ENCODE peak calls at places on chromosome 20, in eight cellular contexts. One of them, this sample, is unnamed.

GRCh38 chr20:34302723-34303528 is at the start of gene AHCY:
- DNase-seq in EH: peak
- DNase-seq in NCI-H748 treated with DMSO at 0.1 percent for 48 hours: peak
- DNase-seq in left lung: peak
- DNase-seq in GM12864: peak
- DNase-seq in LHCN-M2: peak
- DNase-seq in stimulated activated CD4-positive, alpha-beta T cell treated with anti-CD3 and anti-CD28 coated beads, Interleukin-1b, Interleukin-23, amount 100 ng/mL, for 1 hour: peak
- DNase-seq in NCI-H1436 treated with DMSO at 0.1 percent for 48 hours: peak
- DNase-seq in this sample: peak

GRCh38 chr20:10185741-10186558 is 32.7 kb upstream of the SNAP25 start:
- DNase-seq in LHCN-M2: no peak
- DNase-seq in stimulated activated CD4-positive, alpha-beta T cell treated with anti-CD3 and anti-CD28 coated beads, Interleukin-1b, Interleukin-23, amount 100 ng/mL, for 1 hour: no peak
- DNase-seq in left lung: no peak
- DNase-seq in NCI-H748 treated with DMSO at 0.1 percent for 48 hours: peak
- DNase-seq in EH: no peak
- DNase-seq in GM12864: no peak
- DNase-seq in NCI-H1436 treated with DMSO at 0.1 percent for 48 hours: no peak
- DNase-seq in this sample: peak

GRCh38 chr20:49345538-49345937 is 67.7 kb upstream of the ZNFX1 start:
- DNase-seq in NCI-H1436 treated with DMSO at 0.1 percent for 48 hours: no peak
- DNase-seq in EH: peak
- DNase-seq in stimulated activated CD4-positive, alpha-beta T cell treated with anti-CD3 and anti-CD28 coated beads, Interleukin-1b, Interleukin-23, amount 100 ng/mL, for 1 hour: no peak
- DNase-seq in left lung: no peak
- DNase-seq in NCI-H748 treated with DMSO at 0.1 percent for 48 hours: no peak
- DNase-seq in LHCN-M2: peak
- DNase-seq in GM12864: no peak
- DNase-seq in this sample: peak

GRCh38 chr20:45946149-45946970 is 11.9 kb downstream of the PCIF1 start:
- DNase-seq in LHCN-M2: peak
- DNase-seq in stimulated activated CD4-positive, alpha-beta T cell treated with anti-CD3 and anti-CD28 coated beads, Interleukin-1b, Interleukin-23, amount 100 ng/mL, for 1 hour: no peak
- DNase-seq in EH: peak
- DNase-seq in NCI-H748 treated with DMSO at 0.1 percent for 48 hours: no peak
- DNase-seq in GM12864: no peak
- DNase-seq in left lung: peak
- DNase-seq in NCI-H1436 treated with DMSO at 0.1 percent for 48 hours: no peak
- DNase-seq in this sample: no peak

GRCh38 chr20:103456-103855 is 16.0 kb downstream of the DEFB125 start:
- DNase-seq in left lung: no peak
- DNase-seq in stimulated activated CD4-positive, alpha-beta T cell treated with anti-CD3 and anti-CD28 coated beads, Interleukin-1b, Interleukin-23, amount 100 ng/mL, for 1 hour: no peak
- DNase-seq in NCI-H1436 treated with DMSO at 0.1 percent for 48 hours: no peak
- DNase-seq in NCI-H748 treated with DMSO at 0.1 percent for 48 hours: no peak
- DNase-seq in EH: no peak
- DNase-seq in GM12864: no peak
- DNase-seq in LHCN-M2: no peak
- DNase-seq in this sample: no peak

GRCh38 chr20:50126662-50127061 is 13.7 kb upstream of the UBE2V1 start:
- DNase-seq in NCI-H1436 treated with DMSO at 0.1 percent for 48 hours: no peak
- DNase-seq in left lung: no peak
- DNase-seq in stimulated activated CD4-positive, alpha-beta T cell treated with anti-CD3 and anti-CD28 coated beads, Interleukin-1b, Interleukin-23, amount 100 ng/mL, for 1 hour: no peak
- DNase-seq in LHCN-M2: no peak
- DNase-seq in EH: no peak
- DNase-seq in NCI-H748 treated with DMSO at 0.1 percent for 48 hours: no peak
- DNase-seq in GM12864: no peak
- DNase-seq in this sample: no peak

GRCh38 chr20:4151991-4152695 is 136.8 kb upstream of the RNF24 start:
- DNase-seq in NCI-H748 treated with DMSO at 0.1 percent for 48 hours: no peak
- DNase-seq in left lung: no peak
- DNase-seq in EH: peak
- DNase-seq in GM12864: no peak
- DNase-seq in stimulated activated CD4-positive, alpha-beta T cell treated with anti-CD3 and anti-CD28 coated beads, Interleukin-1b, Interleukin-23, amount 100 ng/mL, for 1 hour: no peak
- DNase-seq in NCI-H1436 treated with DMSO at 0.1 percent for 48 hours: no peak
- DNase-seq in LHCN-M2: peak
- DNase-seq in this sample: peak

GRCh38 chr20:41534842-41535241 is 83.3 kb downstream of the CHD6 start:
- DNase-seq in LHCN-M2: peak
- DNase-seq in NCI-H748 treated with DMSO at 0.1 percent for 48 hours: no peak
- DNase-seq in EH: peak
- DNase-seq in GM12864: no peak
- DNase-seq in NCI-H1436 treated with DMSO at 0.1 percent for 48 hours: no peak
- DNase-seq in left lung: no peak
- DNase-seq in stimulated activated CD4-positive, alpha-beta T cell treated with anti-CD3 and anti-CD28 coated beads, Interleukin-1b, Interleukin-23, amount 100 ng/mL, for 1 hour: no peak
- DNase-seq in this sample: no peak

GRCh38 chr20:43571771-43572170 is 12.9 kb downstream of the SGK2 start:
- DNase-seq in LHCN-M2: no peak
- DNase-seq in left lung: no peak
- DNase-seq in NCI-H1436 treated with DMSO at 0.1 percent for 48 hours: no peak
- DNase-seq in GM12864: no peak
- DNase-seq in EH: no peak
- DNase-seq in NCI-H748 treated with DMSO at 0.1 percent for 48 hours: no peak
- DNase-seq in stimulated activated CD4-positive, alpha-beta T cell treated with anti-CD3 and anti-CD28 coated beads, Interleukin-1b, Interleukin-23, amount 100 ng/mL, for 1 hour: no peak
- DNase-seq in this sample: no peak

GRCh38 chr20:64188682-64189529 is 24.7 kb downstream of the MYT1 start:
- DNase-seq in NCI-H1436 treated with DMSO at 0.1 percent for 48 hours: peak
- DNase-seq in EH: peak
- DNase-seq in GM12864: no peak
- DNase-seq in LHCN-M2: peak
- DNase-seq in left lung: no peak
- DNase-seq in NCI-H748 treated with DMSO at 0.1 percent for 48 hours: peak
- DNase-seq in stimulated activated CD4-positive, alpha-beta T cell treated with anti-CD3 and anti-CD28 coated beads, Interleukin-1b, Interleukin-23, amount 100 ng/mL, for 1 hour: no peak
- DNase-seq in this sample: peak

GRCh38 chr20:7411075-7411474 is 529.2 kb downstream of the HAO1 start:
- DNase-seq in EH: no peak
- DNase-seq in GM12864: no peak
- DNase-seq in LHCN-M2: peak
- DNase-seq in stimulated activated CD4-positive, alpha-beta T cell treated with anti-CD3 and anti-CD28 coated beads, Interleukin-1b, Interleukin-23, amount 100 ng/mL, for 1 hour: no peak
- DNase-seq in NCI-H748 treated with DMSO at 0.1 percent for 48 hours: no peak
- DNase-seq in NCI-H1436 treated with DMSO at 0.1 percent for 48 hours: no peak
- DNase-seq in left lung: no peak
- DNase-seq in this sample: no peak

GRCh38 chr20:16215056-16215455 is 358.2 kb downstream of the KIF16B start:
- DNase-seq in EH: no peak
- DNase-seq in GM12864: no peak
- DNase-seq in NCI-H748 treated with DMSO at 0.1 percent for 48 hours: no peak
- DNase-seq in NCI-H1436 treated with DMSO at 0.1 percent for 48 hours: no peak
- DNase-seq in stimulated activated CD4-positive, alpha-beta T cell treated with anti-CD3 and anti-CD28 coated beads, Interleukin-1b, Interleukin-23, amount 100 ng/mL, for 1 hour: no peak
- DNase-seq in left lung: no peak
- DNase-seq in LHCN-M2: no peak
- DNase-seq in this sample: no peak

GRCh38 chr20:7772376-7772775 is 167.9 kb downstream of the HAO1 start:
- DNase-seq in stimulated activated CD4-positive, alpha-beta T cell treated with anti-CD3 and anti-CD28 coated beads, Interleukin-1b, Interleukin-23, amount 100 ng/mL, for 1 hour: no peak
- DNase-seq in GM12864: no peak
- DNase-seq in NCI-H1436 treated with DMSO at 0.1 percent for 48 hours: no peak
- DNase-seq in NCI-H748 treated with DMSO at 0.1 percent for 48 hours: no peak
- DNase-seq in LHCN-M2: peak
- DNase-seq in EH: peak
- DNase-seq in left lung: no peak
- DNase-seq in this sample: no peak

GRCh38 chr20:62617711-62618483 is 24.4 kb upstream of the SLCO4A1 start:
- DNase-seq in left lung: peak
- DNase-seq in NCI-H748 treated with DMSO at 0.1 percent for 48 hours: no peak
- DNase-seq in GM12864: no peak
- DNase-seq in EH: no peak
- DNase-seq in LHCN-M2: no peak
- DNase-seq in NCI-H1436 treated with DMSO at 0.1 percent for 48 hours: no peak
- DNase-seq in stimulated activated CD4-positive, alpha-beta T cell treated with anti-CD3 and anti-CD28 coated beads, Interleukin-1b, Interleukin-23, amount 100 ng/mL, for 1 hour: no peak
- DNase-seq in this sample: peak

GRCh38 chr20:34143951-34144350 is 31.9 kb upstream of the EIF2S2 start:
- DNase-seq in left lung: no peak
- DNase-seq in LHCN-M2: no peak
- DNase-seq in GM12864: no peak
- DNase-seq in stimulated activated CD4-positive, alpha-beta T cell treated with anti-CD3 and anti-CD28 coated beads, Interleukin-1b, Interleukin-23, amount 100 ng/mL, for 1 hour: no peak
- DNase-seq in NCI-H1436 treated with DMSO at 0.1 percent for 48 hours: no peak
- DNase-seq in NCI-H748 treated with DMSO at 0.1 percent for 48 hours: no peak
- DNase-seq in EH: peak
- DNase-seq in this sample: peak

GRCh38 chr20:45041464-45042337 is 59.2 kb downstream of the KCNS1 start:
- DNase-seq in NCI-H748 treated with DMSO at 0.1 percent for 48 hours: no peak
- DNase-seq in left lung: no peak
- DNase-seq in GM12864: no peak
- DNase-seq in stimulated activated CD4-positive, alpha-beta T cell treated with anti-CD3 and anti-CD28 coated beads, Interleukin-1b, Interleukin-23, amount 100 ng/mL, for 1 hour: no peak
- DNase-seq in EH: peak
- DNase-seq in LHCN-M2: peak
- DNase-seq in NCI-H1436 treated with DMSO at 0.1 percent for 48 hours: no peak
- DNase-seq in this sample: peak

GRCh38 chr20:8152183-8152582 is 20.1 kb downstream of the PLCB1 start:
- DNase-seq in stimulated activated CD4-positive, alpha-beta T cell treated with anti-CD3 and anti-CD28 coated beads, Interleukin-1b, Interleukin-23, amount 100 ng/mL, for 1 hour: no peak
- DNase-seq in NCI-H748 treated with DMSO at 0.1 percent for 48 hours: no peak
- DNase-seq in NCI-H1436 treated with DMSO at 0.1 percent for 48 hours: no peak
- DNase-seq in GM12864: no peak
- DNase-seq in left lung: no peak
- DNase-seq in LHCN-M2: no peak
- DNase-seq in EH: peak
- DNase-seq in this sample: peak

GRCh38 chr20:11186301-11187008 is 512.7 kb upstream of the JAG1 start:
- DNase-seq in EH: peak
- DNase-seq in stimulated activated CD4-positive, alpha-beta T cell treated with anti-CD3 and anti-CD28 coated beads, Interleukin-1b, Interleukin-23, amount 100 ng/mL, for 1 hour: no peak
- DNase-seq in NCI-H1436 treated with DMSO at 0.1 percent for 48 hours: no peak
- DNase-seq in LHCN-M2: no peak
- DNase-seq in NCI-H748 treated with DMSO at 0.1 percent for 48 hours: no peak
- DNase-seq in GM12864: no peak
- DNase-seq in left lung: no peak
- DNase-seq in this sample: no peak

GRCh38 chr20:41308290-41308691 is 9.2 kb downstream of the ZHX3 start:
- DNase-seq in left lung: no peak
- DNase-seq in GM12864: no peak
- DNase-seq in stimulated activated CD4-positive, alpha-beta T cell treated with anti-CD3 and anti-CD28 coated beads, Interleukin-1b, Interleukin-23, amount 100 ng/mL, for 1 hour: no peak
- DNase-seq in EH: peak
- DNase-seq in NCI-H748 treated with DMSO at 0.1 percent for 48 hours: no peak
- DNase-seq in LHCN-M2: peak
- DNase-seq in NCI-H1436 treated with DMSO at 0.1 percent for 48 hours: no peak
- DNase-seq in this sample: peak

GRCh38 chr20:3635346-3635745 is 27.9 kb downstream of the GFRA4 start:
- DNase-seq in GM12864: no peak
- DNase-seq in EH: peak
- DNase-seq in stimulated activated CD4-positive, alpha-beta T cell treated with anti-CD3 and anti-CD28 coated beads, Interleukin-1b, Interleukin-23, amount 100 ng/mL, for 1 hour: no peak
- DNase-seq in NCI-H748 treated with DMSO at 0.1 percent for 48 hours: no peak
- DNase-seq in NCI-H1436 treated with DMSO at 0.1 percent for 48 hours: no peak
- DNase-seq in LHCN-M2: no peak
- DNase-seq in left lung: no peak
- DNase-seq in this sample: no peak

GRCh38 chr20:13102237-13102636 is 93.5 kb downstream of the SPTLC3 start:
- DNase-seq in left lung: no peak
- DNase-seq in NCI-H1436 treated with DMSO at 0.1 percent for 48 hours: no peak
- DNase-seq in EH: no peak
- DNase-seq in GM12864: no peak
- DNase-seq in stimulated activated CD4-positive, alpha-beta T cell treated with anti-CD3 and anti-CD28 coated beads, Interleukin-1b, Interleukin-23, amount 100 ng/mL, for 1 hour: no peak
- DNase-seq in LHCN-M2: no peak
- DNase-seq in NCI-H748 treated with DMSO at 0.1 percent for 48 hours: no peak
- DNase-seq in this sample: no peak

GRCh38 chr20:64082126-64082638 is 2.0 kb downstream of the LKAAEAR1 start:
- DNase-seq in GM12864: no peak
- DNase-seq in LHCN-M2: no peak
- DNase-seq in left lung: no peak
- DNase-seq in EH: no peak
- DNase-seq in stimulated activated CD4-positive, alpha-beta T cell treated with anti-CD3 and anti-CD28 coated beads, Interleukin-1b, Interleukin-23, amount 100 ng/mL, for 1 hour: no peak
- DNase-seq in NCI-H1436 treated with DMSO at 0.1 percent for 48 hours: no peak
- DNase-seq in NCI-H748 treated with DMSO at 0.1 percent for 48 hours: no peak
- DNase-seq in this sample: no peak

GRCh38 chr20:39857188-39857587 is 831.8 kb downstream of the MAFB start:
- DNase-seq in left lung: no peak
- DNase-seq in NCI-H748 treated with DMSO at 0.1 percent for 48 hours: no peak
- DNase-seq in LHCN-M2: no peak
- DNase-seq in stimulated activated CD4-positive, alpha-beta T cell treated with anti-CD3 and anti-CD28 coated beads, Interleukin-1b, Interleukin-23, amount 100 ng/mL, for 1 hour: no peak
- DNase-seq in NCI-H1436 treated with DMSO at 0.1 percent for 48 hours: no peak
- DNase-seq in EH: no peak
- DNase-seq in GM12864: no peak
- DNase-seq in this sample: no peak

GRCh38 chr20:45450097-45450818 is 19.3 kb upstream of the WFDC2 start:
- DNase-seq in left lung: no peak
- DNase-seq in NCI-H748 treated with DMSO at 0.1 percent for 48 hours: peak
- DNase-seq in NCI-H1436 treated with DMSO at 0.1 percent for 48 hours: peak
- DNase-seq in LHCN-M2: peak
- DNase-seq in GM12864: no peak
- DNase-seq in EH: peak
- DNase-seq in stimulated activated CD4-positive, alpha-beta T cell treated with anti-CD3 and anti-CD28 coated beads, Interleukin-1b, Interleukin-23, amount 100 ng/mL, for 1 hour: no peak
- DNase-seq in this sample: peak